ENCODE peak calls at places on chromosome 11, in four cellular contexts. W is OCI-LY7, R is thoracic aorta, C is GM06990. Q is an unnamed sample.

GRCh38 chr11:19345848-19346681 is 105.3 kb upstream of the E2F8 start:
- DNase-seq in W (peak; percentile 16), R (no peak), C (peak; percentile 57), Q (no peak)

GRCh38 chr11:60119708-60120107 is 31.2 kb downstream of the MS4A2 start:
- DNase-seq in C (no peak), R (no peak), W (no peak), Q (no peak)

GRCh38 chr11:1640076-1640946 is 10.7 kb downstream of the KRTAP5-5 start:
- DNase-seq in C (no peak), R (no peak), W (peak; percentile 32), Q (no peak)

GRCh38 chr11:112345708-112346107 is 85.0 kb upstream of the PLET1 start:
- DNase-seq in R (no peak), C (no peak), W (no peak), Q (no peak)

GRCh38 chr11:105109855-105110750 is 29.5 kb downstream of the CARD18 start:
- DNase-seq in W (no peak), C (no peak), R (no peak), Q (peak; percentile 14)

GRCh38 chr11:88103337-88104206 is 71.7 kb downstream of the RAB38 start:
- DNase-seq in R (no peak), W (peak; percentile 51), C (peak; percentile 30), Q (no peak)

GRCh38 chr11:125086633-125087296 is 23.7 kb downstream of the SLC37A2 start:
- DNase-seq in W (no peak), C (no peak), R (no peak), Q (no peak)

GRCh38 chr11:17887779-17888178 is 125.1 kb downstream of the SERGEF start:
- DNase-seq in W (no peak), C (no peak), R (no peak), Q (no peak)

GRCh38 chr11:56151376-56151775 is 8.7 kb downstream of the OR8K5 start:
- DNase-seq in C (no peak), R (no peak), W (no peak), Q (no peak)

GRCh38 chr11:46524201-46524600 is 69.6 kb downstream of the AMBRA1 start:
- DNase-seq in W (no peak), C (no peak), R (no peak), Q (no peak)

GRCh38 chr11:94932503-94932902 is 40.9 kb downstream of the CWC15 start:
- DNase-seq in R (no peak), W (no peak), C (no peak), Q (no peak)

GRCh38 chr11:88535266-88535665 is 197.7 kb upstream of the CTSC start:
- DNase-seq in R (no peak), W (no peak), C (no peak), Q (no peak)

GRCh38 chr11:123378096-123378495 is 52.0 kb upstream of the GRAMD1B start:
- DNase-seq in W (no peak), R (no peak), C (no peak), Q (no peak)

GRCh38 chr11:31246451-31247165 is 122.9 kb downstream of the DCDC1 start:
- DNase-seq in W (no peak), R (no peak), C (no peak), Q (no peak)

GRCh38 chr11:102924851-102925380 is 30.6 kb downstream of the MMP13 start:
- DNase-seq in C (no peak), W (no peak), R (no peak), Q (no peak)

GRCh38 chr11:47204633-47204989 is 10.2 kb upstream of the DDB2 start:
- DNase-seq in C (no peak), W (no peak), R (no peak), Q (no peak)

GRCh38 chr11:202490-202889 is 4.7 kb downstream of the BET1L start:
- DNase-seq in C (no peak), W (no peak), R (no peak), Q (no peak)

GRCh38 chr11:86473991-86474833 is 99.5 kb downstream of the CCDC81 start:
- DNase-seq in C (no peak), W (no peak), R (no peak), Q (no peak)

GRCh38 chr11:117239295-117239694 is 6.8 kb downstream of the RNF214 start:
- DNase-seq in R (no peak), W (no peak), C (no peak), Q (peak; percentile 63)

GRCh38 chr11:15884792-15885540 is 471.4 kb downstream of the SOX6 start:
- DNase-seq in W (no peak), C (no peak), R (no peak), Q (no peak)

GRCh38 chr11:118012083-118012669 is 26.0 kb downstream of the IL10RA start:
- DNase-seq in W (peak; percentile 59), R (no peak), C (no peak), Q (no peak)

GRCh38 chr11:46149826-46150225 is 28.6 kb upstream of the PHF21A start:
- DNase-seq in R (no peak), C (no peak), W (no peak), Q (no peak)

GRCh38 chr11:116885951-116886629 is 48.7 kb upstream of the APOA1 start:
- DNase-seq in W (no peak), C (no peak), R (no peak), Q (no peak)

GRCh38 chr11:102576350-102576749 is 45.8 kb upstream of the MMP7 start:
- DNase-seq in C (no peak), R (no peak), W (no peak), Q (no peak)

GRCh38 chr11:1300569-1301187 is 8.8 kb downstream of the TOLLIP start:
- DNase-seq in W (no peak), R (no peak), C (no peak), Q (no peak)

GRCh38 chr11:71304045-71304444 is 51.7 kb upstream of the SHANK2 start:
- DNase-seq in W (no peak), R (no peak), C (no peak), Q (no peak)

GRCh38 chr11:46304605-46305004 is 27.1 kb downstream of the CREB3L1 start:
- DNase-seq in W (no peak), C (no peak), R (no peak), Q (no peak)

GRCh38 chr11:90148900-90149299 is 14.4 kb downstream of the NAALAD2 start:
- DNase-seq in W (no peak), C (no peak), R (no peak), Q (no peak)

GRCh38 chr11:120780239-120780638 is 243.7 kb upstream of the TBCEL start:
- DNase-seq in W (no peak), R (no peak), C (no peak), Q (no peak)

GRCh38 chr11:111531687-111532364 is 8.7 kb upstream of the LAYN start:
- DNase-seq in C (no peak), R (no peak), W (no peak), Q (peak; percentile 56)

GRCh38 chr11:134613646-134614045 is 201.6 kb upstream of the B3GAT1 start:
- DNase-seq in W (no peak), C (no peak), R (no peak), Q (no peak)

GRCh38 chr11:32088117-32088941 is 2.5 kb upstream of the RCN1 start:
- DNase-seq in C (no peak), R (peak; percentile 69), W (no peak), Q (peak; percentile 55)

GRCh38 chr11:89405629-89406028 is 85.5 kb downstream of the NOX4 start:
- DNase-seq in R (no peak), C (no peak), W (no peak), Q (no peak)

GRCh38 chr11:22555901-22556300 is 69.7 kb downstream of the FANCF start:
- DNase-seq in W (no peak), R (no peak), C (no peak), Q (no peak)

GRCh38 chr11:3087373-3087772 is 30.1 kb upstream of the CARS1 start:
- DNase-seq in W (no peak), C (no peak), R (no peak), Q (no peak)

GRCh38 chr11:33997473-33998347 is 53.8 kb upstream of the CAPRIN1 start:
- DNase-seq in C (no peak), W (no peak), R (no peak), Q (no peak)

GRCh38 chr11:96161271-96162089 is 181.5 kb downstream of the MAML2 start:
- DNase-seq in W (no peak), C (no peak), R (no peak), Q (no peak)

GRCh38 chr11:69004411-69005182 is 8.4 kb downstream of the MRGPRF start:
- DNase-seq in C (no peak), W (no peak), R (no peak), Q (no peak)

GRCh38 chr11:244376-244775 is 7.6 kb downstream of the PSMD13 start:
- DNase-seq in C (no peak), R (no peak), W (no peak), Q (no peak)

Q was measured in AG09319.